ENCODE peak calls at places on chromosomes 5 and 9, in ten cellular contexts. One of them, this sample, is unnamed.

GRCh38 chr9:105144841-105145240 is 99.6 kb upstream of the SLC44A1 start:
- DNase-seq in SK-MEL-5: no peak
- DNase-seq in KG1: no peak
- DNase-seq in left colon: no peak
- DNase-seq in ACHN: no peak
- DNase-seq in nephron progenitor cell: no peak
- DNase-seq in body of pancreas: no peak
- DNase-seq in brain microvascular endothelial cell: no peak
- DNase-seq in CD4-positive, alpha-beta T cell: no peak
- DNase-seq in nucleus accumbens: no peak
- DNase-seq in this sample: no peak

GRCh38 chr9:1460143-1460769 is 410.1 kb downstream of the DMRT2 start:
- DNase-seq in brain microvascular endothelial cell: no peak
- DNase-seq in nucleus accumbens: no peak
- DNase-seq in left colon: no peak
- DNase-seq in CD4-positive, alpha-beta T cell: no peak
- DNase-seq in nephron progenitor cell: no peak
- DNase-seq in ACHN: peak
- DNase-seq in SK-MEL-5: peak
- DNase-seq in body of pancreas: peak
- DNase-seq in KG1: peak
- DNase-seq in this sample: peak

GRCh38 chr9:128310461-128310860 is 11.8 kb downstream of the TRUB2 start:
- DNase-seq in ACHN: no peak
- DNase-seq in left colon: no peak
- DNase-seq in brain microvascular endothelial cell: no peak
- DNase-seq in CD4-positive, alpha-beta T cell: no peak
- DNase-seq in body of pancreas: no peak
- DNase-seq in nephron progenitor cell: no peak
- DNase-seq in nucleus accumbens: no peak
- DNase-seq in SK-MEL-5: peak
- DNase-seq in KG1: no peak
- DNase-seq in this sample: no peak

GRCh38 chr9:94974154-94974860 is 247.8 kb downstream of the AOPEP start:
- DNase-seq in KG1: no peak
- DNase-seq in brain microvascular endothelial cell: no peak
- DNase-seq in SK-MEL-5: no peak
- DNase-seq in CD4-positive, alpha-beta T cell: no peak
- DNase-seq in nephron progenitor cell: no peak
- DNase-seq in left colon: no peak
- DNase-seq in ACHN: no peak
- DNase-seq in nucleus accumbens: no peak
- DNase-seq in body of pancreas: no peak
- DNase-seq in this sample: no peak

GRCh38 chr9:706606-707451 is 134.7 kb upstream of the DMRT1 start:
- DNase-seq in SK-MEL-5: peak
- DNase-seq in left colon: peak
- DNase-seq in nucleus accumbens: peak
- DNase-seq in KG1: peak
- DNase-seq in ACHN: peak
- DNase-seq in CD4-positive, alpha-beta T cell: peak
- DNase-seq in brain microvascular endothelial cell: peak
- DNase-seq in body of pancreas: peak
- DNase-seq in nephron progenitor cell: peak
- DNase-seq in this sample: peak

GRCh38 chr5:159101689-159102088 is 2.0 kb upstream of the EBF1 start:
- DNase-seq in left colon: no peak
- DNase-seq in CD4-positive, alpha-beta T cell: no peak
- DNase-seq in nephron progenitor cell: no peak
- DNase-seq in nucleus accumbens: no peak
- DNase-seq in SK-MEL-5: no peak
- DNase-seq in ACHN: no peak
- DNase-seq in body of pancreas: no peak
- DNase-seq in KG1: no peak
- DNase-seq in brain microvascular endothelial cell: no peak
- DNase-seq in this sample: no peak

GRCh38 chr5:57066921-57067914 is 106.6 kb upstream of the GPBP1 start:
- DNase-seq in SK-MEL-5: no peak
- DNase-seq in nucleus accumbens: no peak
- DNase-seq in KG1: no peak
- DNase-seq in ACHN: no peak
- DNase-seq in CD4-positive, alpha-beta T cell: no peak
- DNase-seq in nephron progenitor cell: no peak
- DNase-seq in left colon: no peak
- DNase-seq in body of pancreas: no peak
- DNase-seq in brain microvascular endothelial cell: no peak
- DNase-seq in this sample: no peak

GRCh38 chr5:14757853-14758252 is 93.3 kb downstream of the OTULIN start:
- DNase-seq in KG1: peak
- DNase-seq in body of pancreas: no peak
- DNase-seq in CD4-positive, alpha-beta T cell: no peak
- DNase-seq in left colon: no peak
- DNase-seq in brain microvascular endothelial cell: no peak
- DNase-seq in SK-MEL-5: no peak
- DNase-seq in nucleus accumbens: no peak
- DNase-seq in ACHN: no peak
- DNase-seq in nephron progenitor cell: no peak
- DNase-seq in this sample: peak

GRCh38 chr9:93252781-93253530 is 69.0 kb downstream of the WNK2 start:
- DNase-seq in nephron progenitor cell: no peak
- DNase-seq in KG1: no peak
- DNase-seq in SK-MEL-5: no peak
- DNase-seq in CD4-positive, alpha-beta T cell: no peak
- DNase-seq in nucleus accumbens: no peak
- DNase-seq in body of pancreas: peak
- DNase-seq in brain microvascular endothelial cell: no peak
- DNase-seq in left colon: peak
- DNase-seq in ACHN: no peak
- DNase-seq in this sample: no peak

GRCh38 chr5:80516826-80517225 is 28.9 kb downstream of the FAM151B start:
- DNase-seq in brain microvascular endothelial cell: peak
- DNase-seq in SK-MEL-5: no peak
- DNase-seq in nephron progenitor cell: no peak
- DNase-seq in CD4-positive, alpha-beta T cell: no peak
- DNase-seq in nucleus accumbens: no peak
- DNase-seq in left colon: no peak
- DNase-seq in KG1: no peak
- DNase-seq in body of pancreas: no peak
- DNase-seq in ACHN: peak
- DNase-seq in this sample: no peak

GRCh38 chr5:154465169-154465568 is 12.9 kb downstream of the HAND1 start:
- DNase-seq in body of pancreas: no peak
- DNase-seq in ACHN: no peak
- DNase-seq in left colon: no peak
- DNase-seq in brain microvascular endothelial cell: peak
- DNase-seq in nucleus accumbens: no peak
- DNase-seq in CD4-positive, alpha-beta T cell: no peak
- DNase-seq in KG1: no peak
- DNase-seq in nephron progenitor cell: no peak
- DNase-seq in SK-MEL-5: no peak
- DNase-seq in this sample: peak

GRCh38 chr5:40486437-40487270 is 193.1 kb upstream of the PTGER4 start:
- DNase-seq in nephron progenitor cell: no peak
- DNase-seq in CD4-positive, alpha-beta T cell: no peak
- DNase-seq in KG1: no peak
- DNase-seq in body of pancreas: no peak
- DNase-seq in SK-MEL-5: peak
- DNase-seq in left colon: no peak
- DNase-seq in ACHN: no peak
- DNase-seq in brain microvascular endothelial cell: no peak
- DNase-seq in nucleus accumbens: no peak
- DNase-seq in this sample: peak

GRCh38 chr5:39423331-39423751 is 1.4 kb downstream of the DAB2 start:
- DNase-seq in SK-MEL-5: peak
- DNase-seq in nephron progenitor cell: peak
- DNase-seq in nucleus accumbens: no peak
- DNase-seq in CD4-positive, alpha-beta T cell: no peak
- DNase-seq in left colon: no peak
- DNase-seq in brain microvascular endothelial cell: no peak
- DNase-seq in KG1: no peak
- DNase-seq in body of pancreas: no peak
- DNase-seq in ACHN: no peak
- DNase-seq in this sample: no peak

GRCh38 chr5:11904270-11904906 is at the start of gene CTNND2:
- DNase-seq in nephron progenitor cell: peak
- DNase-seq in body of pancreas: peak
- DNase-seq in nucleus accumbens: peak
- DNase-seq in SK-MEL-5: peak
- DNase-seq in ACHN: no peak
- DNase-seq in brain microvascular endothelial cell: no peak
- DNase-seq in left colon: no peak
- DNase-seq in CD4-positive, alpha-beta T cell: no peak
- DNase-seq in KG1: no peak
- DNase-seq in this sample: no peak

GRCh38 chr9:134660407-134660806 is 18.8 kb downstream of the COL5A1 start:
- DNase-seq in left colon: no peak
- DNase-seq in brain microvascular endothelial cell: peak
- DNase-seq in nephron progenitor cell: peak
- DNase-seq in SK-MEL-5: peak
- DNase-seq in KG1: no peak
- DNase-seq in ACHN: peak
- DNase-seq in nucleus accumbens: no peak
- DNase-seq in CD4-positive, alpha-beta T cell: no peak
- DNase-seq in body of pancreas: no peak
- DNase-seq in this sample: peak

GRCh38 chr5:153157156-153157555 is 333.3 kb upstream of the GRIA1 start:
- DNase-seq in brain microvascular endothelial cell: no peak
- DNase-seq in nephron progenitor cell: no peak
- DNase-seq in body of pancreas: no peak
- DNase-seq in left colon: no peak
- DNase-seq in CD4-positive, alpha-beta T cell: no peak
- DNase-seq in nucleus accumbens: no peak
- DNase-seq in SK-MEL-5: no peak
- DNase-seq in KG1: no peak
- DNase-seq in ACHN: no peak
- DNase-seq in this sample: no peak

GRCh38 chr5:147403659-147404640 is 105.9 kb downstream of the DPYSL3 start:
- DNase-seq in nephron progenitor cell: no peak
- DNase-seq in SK-MEL-5: peak
- DNase-seq in ACHN: peak
- DNase-seq in left colon: peak
- DNase-seq in KG1: no peak
- DNase-seq in CD4-positive, alpha-beta T cell: no peak
- DNase-seq in brain microvascular endothelial cell: peak
- DNase-seq in body of pancreas: no peak
- DNase-seq in nucleus accumbens: no peak
- DNase-seq in this sample: peak

This sample was measured in HL-60.